ENCODE peak calls at places on chromosome 12, in eight cellular contexts. One of them, this sample, is unnamed.

GRCh38 chr12:62256408-62257079 is 3.7 kb upstream of the USP15 start:
- DNase-seq in fibroblast of the aortic adventitia: no peak
- DNase-seq in CD8-positive, alpha-beta memory T cell: no peak
- DNase-seq in Peyer's patch: no peak
- DNase-seq in AG04449: no peak
- DNase-seq in Karpas-422: no peak
- DNase-seq in choroid plexus epithelial cell: no peak
- DNase-seq in suprapubic skin: no peak
- DNase-seq in this sample: no peak

GRCh38 chr12:15880721-15881120 is 1.5 kb upstream of the STRAP start:
- DNase-seq in fibroblast of the aortic adventitia: no peak
- DNase-seq in CD8-positive, alpha-beta memory T cell: no peak
- DNase-seq in Peyer's patch: no peak
- DNase-seq in AG04449: no peak
- DNase-seq in Karpas-422: no peak
- DNase-seq in choroid plexus epithelial cell: no peak
- DNase-seq in suprapubic skin: no peak
- DNase-seq in this sample: no peak

GRCh38 chr12:117430246-117430645 is 68.8 kb upstream of the NOS1 start:
- DNase-seq in fibroblast of the aortic adventitia: no peak
- DNase-seq in CD8-positive, alpha-beta memory T cell: no peak
- DNase-seq in Peyer's patch: no peak
- DNase-seq in AG04449: no peak
- DNase-seq in Karpas-422: no peak
- DNase-seq in choroid plexus epithelial cell: no peak
- DNase-seq in suprapubic skin: no peak
- DNase-seq in this sample: no peak

GRCh38 chr12:101697930-101698781 is 716 bp downstream of the CHPT1 start:
- DNase-seq in fibroblast of the aortic adventitia: peak; percentile 32
- DNase-seq in CD8-positive, alpha-beta memory T cell: no peak
- DNase-seq in Peyer's patch: peak; percentile 81
- DNase-seq in AG04449: no peak
- DNase-seq in Karpas-422: no peak
- DNase-seq in choroid plexus epithelial cell: peak; percentile 42
- DNase-seq in suprapubic skin: peak; percentile 85
- DNase-seq in this sample: peak; percentile 92

GRCh38 chr12:111355181-111355925 is 13.5 kb downstream of the PHETA1 start:
- DNase-seq in fibroblast of the aortic adventitia: no peak
- DNase-seq in CD8-positive, alpha-beta memory T cell: no peak
- DNase-seq in Peyer's patch: no peak
- DNase-seq in AG04449: no peak
- DNase-seq in Karpas-422: peak; percentile 54
- DNase-seq in choroid plexus epithelial cell: no peak
- DNase-seq in suprapubic skin: no peak
- DNase-seq in this sample: no peak

GRCh38 chr12:85308374-85308773 is 28.4 kb downstream of the ALX1 start:
- DNase-seq in fibroblast of the aortic adventitia: no peak
- DNase-seq in CD8-positive, alpha-beta memory T cell: no peak
- DNase-seq in Peyer's patch: no peak
- DNase-seq in AG04449: no peak
- DNase-seq in Karpas-422: no peak
- DNase-seq in choroid plexus epithelial cell: no peak
- DNase-seq in suprapubic skin: no peak
- DNase-seq in this sample: no peak

GRCh38 chr12:106780010-106780625 is 5.6 kb downstream of the RIC8B start:
- DNase-seq in fibroblast of the aortic adventitia: peak; percentile 47
- DNase-seq in CD8-positive, alpha-beta memory T cell: no peak
- DNase-seq in Peyer's patch: no peak
- DNase-seq in AG04449: no peak
- DNase-seq in Karpas-422: no peak
- DNase-seq in choroid plexus epithelial cell: no peak
- DNase-seq in suprapubic skin: no peak
- DNase-seq in this sample: peak; percentile 65

GRCh38 chr12:51246254-51246853 is 7.7 kb downstream of the DAZAP2 start:
- DNase-seq in fibroblast of the aortic adventitia: peak; percentile 56
- DNase-seq in CD8-positive, alpha-beta memory T cell: no peak
- DNase-seq in Peyer's patch: no peak
- DNase-seq in AG04449: no peak
- DNase-seq in Karpas-422: peak; percentile 53
- DNase-seq in choroid plexus epithelial cell: peak; percentile 65
- DNase-seq in suprapubic skin: no peak
- DNase-seq in this sample: peak; percentile 37

GRCh38 chr12:19837543-19837942 is 398.3 kb downstream of the AEBP2 start:
- DNase-seq in fibroblast of the aortic adventitia: peak; percentile 51
- DNase-seq in CD8-positive, alpha-beta memory T cell: no peak
- DNase-seq in Peyer's patch: no peak
- DNase-seq in AG04449: no peak
- DNase-seq in Karpas-422: no peak
- DNase-seq in choroid plexus epithelial cell: no peak
- DNase-seq in suprapubic skin: no peak
- DNase-seq in this sample: no peak

GRCh38 chr12:51820721-51821422 is 27.6 kb downstream of the FIGNL2 start:
- DNase-seq in fibroblast of the aortic adventitia: no peak
- DNase-seq in CD8-positive, alpha-beta memory T cell: peak; percentile 71
- DNase-seq in Peyer's patch: peak; percentile 86
- DNase-seq in AG04449: no peak
- DNase-seq in Karpas-422: peak; percentile 72
- DNase-seq in choroid plexus epithelial cell: no peak
- DNase-seq in suprapubic skin: no peak
- DNase-seq in this sample: peak; percentile 27

GRCh38 chr12:85626031-85626781 is 210.0 kb downstream of the RASSF9 start:
- DNase-seq in fibroblast of the aortic adventitia: peak; percentile 89
- DNase-seq in CD8-positive, alpha-beta memory T cell: no peak
- DNase-seq in Peyer's patch: no peak
- DNase-seq in AG04449: peak; percentile 21
- DNase-seq in Karpas-422: no peak
- DNase-seq in choroid plexus epithelial cell: peak; percentile 92
- DNase-seq in suprapubic skin: no peak
- DNase-seq in this sample: no peak

GRCh38 chr12:110689601-110690430 is 901 bp upstream of the HVCN1 start:
- DNase-seq in fibroblast of the aortic adventitia: peak; percentile 7
- DNase-seq in CD8-positive, alpha-beta memory T cell: peak; percentile 31
- DNase-seq in Peyer's patch: peak; percentile 77
- DNase-seq in AG04449: no peak
- DNase-seq in Karpas-422: peak; percentile 77
- DNase-seq in choroid plexus epithelial cell: peak; percentile 42
- DNase-seq in suprapubic skin: no peak
- DNase-seq in this sample: peak; percentile 38

GRCh38 chr12:58924652-58925051 is 4.3 kb upstream of the LRIG3 start:
- DNase-seq in fibroblast of the aortic adventitia: no peak
- DNase-seq in CD8-positive, alpha-beta memory T cell: no peak
- DNase-seq in Peyer's patch: no peak
- DNase-seq in AG04449: no peak
- DNase-seq in Karpas-422: no peak
- DNase-seq in choroid plexus epithelial cell: no peak
- DNase-seq in suprapubic skin: no peak
- DNase-seq in this sample: no peak

DNA sequence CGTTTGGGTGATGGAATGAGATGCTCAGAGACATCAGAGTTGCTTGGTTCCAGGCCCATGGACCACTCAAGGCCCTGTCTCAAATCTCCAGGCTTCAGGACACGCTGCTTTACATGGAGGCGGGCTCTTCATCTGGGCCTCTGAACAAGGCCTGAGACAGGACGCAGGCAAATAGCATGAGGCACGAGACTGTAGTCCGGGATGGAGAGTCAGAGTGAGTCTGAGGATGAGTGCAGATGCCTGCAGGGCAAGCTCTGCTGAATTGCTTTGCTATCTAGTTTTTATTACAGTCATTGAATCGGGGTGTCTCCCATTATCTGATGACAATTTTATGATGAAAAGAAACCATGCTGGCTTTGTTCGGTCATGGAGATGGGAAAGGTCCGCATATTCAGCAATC is 1.6 kb upstream of the ADGRD1 start:
- DNase-seq in fibroblast of the aortic adventitia: no peak
- DNase-seq in CD8-positive, alpha-beta memory T cell: no peak
- DNase-seq in Peyer's patch: no peak
- DNase-seq in AG04449: no peak
- DNase-seq in Karpas-422: no peak
- DNase-seq in choroid plexus epithelial cell: no peak
- DNase-seq in suprapubic skin: no peak
- DNase-seq in this sample: peak; percentile 4
- H3K4me3 ChIP-seq in fibroblast of the aortic adventitia: no peak overlapping the region
- H3K4me3 ChIP-seq in CD8-positive, alpha-beta memory T cell: no peak overlapping the region
- H3K4me3 ChIP-seq in Peyer's patch: no peak overlapping the region
- H3K4me3 ChIP-seq in AG04449: no peak overlapping the region
- H3K4me3 ChIP-seq in Karpas-422: no peak overlapping the region
- H3K4me3 ChIP-seq in choroid plexus epithelial cell: no peak overlapping the region
- H3K4me3 ChIP-seq in suprapubic skin: no peak overlapping the region
- H3K4me3 ChIP-seq in this sample: no peak overlapping the region

DNA sequence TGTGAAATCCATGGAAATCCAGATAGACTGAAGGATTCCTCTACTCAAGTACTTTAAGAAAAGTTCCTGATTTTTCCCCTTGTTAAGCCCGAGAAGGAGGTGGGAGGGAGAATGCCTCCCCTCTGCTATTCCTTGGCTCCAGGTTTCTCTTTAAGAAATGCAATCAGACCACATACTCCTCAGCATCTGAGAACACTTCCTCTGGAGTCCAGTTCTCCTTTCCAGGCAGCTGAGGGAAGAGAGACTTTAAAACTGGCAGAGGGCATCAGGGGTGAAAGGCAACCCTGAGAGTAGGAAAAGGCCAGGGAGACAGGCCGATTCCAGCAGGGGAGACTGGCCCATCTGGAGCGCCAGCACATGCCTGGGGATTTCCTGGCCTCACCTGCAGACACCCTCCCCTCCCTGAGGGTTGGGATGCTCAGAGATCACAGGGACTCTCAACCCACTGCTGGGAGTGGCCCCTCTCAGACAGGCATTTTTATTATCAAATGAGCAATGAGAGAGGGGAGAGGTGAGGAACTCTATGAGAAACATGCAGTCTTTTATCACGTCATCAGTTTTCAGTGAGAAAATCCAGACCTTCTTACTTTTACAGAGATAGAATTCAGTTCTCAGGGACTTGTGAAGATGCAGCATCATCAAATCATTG is 1.9 kb upstream of the EMP1 start:
- DNase-seq in fibroblast of the aortic adventitia: peak; percentile 68
- DNase-seq in CD8-positive, alpha-beta memory T cell: no peak
- DNase-seq in Peyer's patch: peak; percentile 60
- DNase-seq in AG04449: no peak
- DNase-seq in Karpas-422: no peak
- DNase-seq in choroid plexus epithelial cell: peak; percentile 52
- DNase-seq in suprapubic skin: peak; percentile 60
- DNase-seq in this sample: peak; percentile 41
- H3K4me3 ChIP-seq in fibroblast of the aortic adventitia: no peak overlapping the region
- H3K4me3 ChIP-seq in CD8-positive, alpha-beta memory T cell: no peak overlapping the region
- H3K4me3 ChIP-seq in Peyer's patch: no peak overlapping the region
- H3K4me3 ChIP-seq in AG04449: no peak overlapping the region
- H3K4me3 ChIP-seq in Karpas-422: no peak overlapping the region
- H3K4me3 ChIP-seq in choroid plexus epithelial cell: no peak overlapping the region
- H3K4me3 ChIP-seq in suprapubic skin: no peak overlapping the region
- H3K4me3 ChIP-seq in this sample: no peak overlapping the region

DNA sequence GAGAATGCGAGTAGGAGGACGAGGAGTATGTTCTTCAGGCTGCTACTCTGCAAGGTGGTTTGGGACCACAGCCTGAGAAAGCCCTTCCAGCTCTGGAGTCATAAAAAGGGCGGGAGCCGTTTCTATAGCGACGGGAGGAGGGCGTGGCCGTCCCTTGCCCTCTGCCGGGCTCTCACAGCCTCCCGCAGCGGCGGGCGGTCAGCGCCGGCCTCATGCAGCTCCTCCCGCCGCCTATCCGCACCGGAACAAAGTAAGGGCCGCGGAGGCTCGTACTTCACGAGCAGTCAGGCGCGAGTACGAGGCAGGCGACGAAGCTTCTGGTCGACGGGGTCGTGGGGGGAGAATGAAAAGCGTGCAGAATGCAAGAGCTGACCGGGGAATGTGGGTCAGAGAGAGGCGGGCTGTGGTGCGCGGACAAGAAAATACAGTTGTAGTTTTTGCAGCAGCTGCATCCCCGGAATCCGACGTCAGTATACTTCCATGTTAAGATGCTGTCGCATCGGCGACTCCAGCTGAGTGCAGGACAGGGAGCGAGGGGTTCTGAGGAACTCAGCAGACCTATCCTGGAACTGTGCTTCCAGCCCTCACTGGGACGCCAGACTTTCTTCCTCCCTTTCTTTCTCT is at the start of gene DYRK4:
- DNase-seq in fibroblast of the aortic adventitia: peak; percentile 64
- DNase-seq in CD8-positive, alpha-beta memory T cell: no peak
- DNase-seq in Peyer's patch: peak; percentile 91
- DNase-seq in AG04449: no peak
- DNase-seq in Karpas-422: no peak
- DNase-seq in choroid plexus epithelial cell: peak; percentile 89
- DNase-seq in suprapubic skin: no peak
- DNase-seq in this sample: peak; percentile 85
- H3K4me3 ChIP-seq in fibroblast of the aortic adventitia: peak within 1 kb of the TSS; percentile 62
- H3K4me3 ChIP-seq in CD8-positive, alpha-beta memory T cell: no peak within 1 kb of the TSS
- H3K4me3 ChIP-seq in Peyer's patch: peak within 1 kb of the TSS; percentile 9
- H3K4me3 ChIP-seq in AG04449: peak within 1 kb of the TSS; percentile 53
- H3K4me3 ChIP-seq in Karpas-422: no peak within 1 kb of the TSS
- H3K4me3 ChIP-seq in choroid plexus epithelial cell: peak within 1 kb of the TSS; percentile 53
- H3K4me3 ChIP-seq in suprapubic skin: peak within 1 kb of the TSS; percentile 34
- H3K4me3 ChIP-seq in this sample: no peak within 1 kb of the TSS

DNA sequence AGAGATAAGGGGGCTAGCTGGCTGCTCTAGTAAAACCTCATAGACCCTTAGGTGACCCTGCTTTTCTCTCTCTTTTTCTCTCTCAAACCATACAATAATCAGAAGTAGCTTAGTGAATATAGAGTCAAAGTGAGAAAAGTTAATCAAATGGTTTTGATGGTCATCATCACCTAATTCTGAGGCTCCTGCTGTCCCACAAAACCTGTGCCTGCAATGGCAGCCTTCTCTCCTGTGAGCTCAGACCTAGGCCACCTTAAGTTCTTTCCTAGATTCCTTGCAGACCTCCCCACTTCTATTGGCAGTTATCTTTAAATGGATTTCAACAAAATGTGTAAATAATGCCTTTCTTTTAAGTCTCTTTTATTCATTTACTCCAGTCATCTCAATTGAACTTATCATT is 1.5 kb upstream of the RPAP3 start:
- DNase-seq in fibroblast of the aortic adventitia: no peak
- DNase-seq in CD8-positive, alpha-beta memory T cell: no peak
- DNase-seq in Peyer's patch: no peak
- DNase-seq in AG04449: no peak
- DNase-seq in Karpas-422: peak; percentile 52
- DNase-seq in choroid plexus epithelial cell: no peak
- DNase-seq in suprapubic skin: no peak
- DNase-seq in this sample: no peak
- H3K4me3 ChIP-seq in fibroblast of the aortic adventitia: no peak overlapping the region
- H3K4me3 ChIP-seq in CD8-positive, alpha-beta memory T cell: peak overlapping the region; percentile 5
- H3K4me3 ChIP-seq in Peyer's patch: no peak overlapping the region
- H3K4me3 ChIP-seq in AG04449: no peak overlapping the region
- H3K4me3 ChIP-seq in Karpas-422: peak overlapping the region; percentile 72
- H3K4me3 ChIP-seq in choroid plexus epithelial cell: no peak overlapping the region
- H3K4me3 ChIP-seq in suprapubic skin: no peak overlapping the region
- H3K4me3 ChIP-seq in this sample: no peak overlapping the region

This sample was measured in small intestine.